ENCODE peak calls at places on chromosome 1, in nine cellular contexts. A is GM12891, O is ovary, R is prostate gland, Y is suprapubic skin, D is body of pancreas, K is heart left ventricle, E is IMR-90, I is testis. C is an unnamed sample.
A peak's percentile ranks its signal among the peaks of the same experiment; 100 is the strongest.

GRCh38 chr1:220879090-220879508 is at the start of gene HLX:
- DNase-seq in A (peak; percentile 53), O (peak; percentile 79), R (peak; percentile 39), Y (peak; percentile 94), D (peak; percentile 73), K (peak; percentile 95), E (peak; percentile 92), I (peak; percentile 85), C (peak; percentile 97)

GRCh38 chr1:192807221-192807967 is 1.4 kb upstream of the RGS2 start:
- DNase-seq in A (no peak), O (no peak), R (no peak), Y (no peak), D (no peak), K (no peak), E (peak; percentile 56), I (no peak), C (no peak)

GRCh38 chr1:22949807-22950462 is 22.7 kb downstream of the LACTBL1 start:
- DNase-seq in A (no peak), O (no peak), R (no peak), Y (no peak), D (no peak), K (no peak), E (peak; percentile 8), I (no peak), C (no peak)

GRCh38 chr1:5580926-5581325 is 411.3 kb downstream of the NPHP4 start:
- DNase-seq in A (no peak), O (no peak), R (no peak), Y (no peak), D (no peak), K (no peak), E (no peak), I (no peak), C (no peak)

GRCh38 chr1:147264158-147264768 is 21.8 kb downstream of the CHD1L start:
- DNase-seq in A (no peak), O (no peak), R (no peak), Y (no peak), D (no peak), K (no peak), E (peak; percentile 82), I (no peak), C (peak; percentile 14)

GRCh38 chr1:20574686-20575543 is 14.0 kb upstream of the CDA start:
- DNase-seq in A (peak; percentile 68), O (peak; percentile 18), R (peak; percentile 57), Y (no peak), D (peak; percentile 59), K (peak; percentile 91), E (peak; percentile 75), I (peak; percentile 72), C (peak; percentile 69)

GRCh38 chr1:23027352-23027907 is 8.2 kb downstream of the KDM1A start:
- DNase-seq in A (no peak), O (no peak), R (no peak), Y (no peak), D (no peak), K (no peak), E (no peak), I (no peak), C (no peak)

GRCh38 chr1:214401666-214402065 is 120.7 kb downstream of the SMYD2 start:
- DNase-seq in A (no peak), O (no peak), R (no peak), Y (no peak), D (no peak), K (no peak), E (no peak), I (no peak), C (no peak)

GRCh38 chr1:3061566-3061965 is 7.4 kb upstream of the PRDM16 start:
- DNase-seq in A (no peak), O (no peak), R (no peak), Y (peak; percentile 52), D (no peak), K (no peak), E (no peak), I (no peak), C (no peak)

GRCh38 chr1:202750024-202750423 is 39.8 kb upstream of the SYT2 start:
- DNase-seq in A (no peak), O (no peak), R (no peak), Y (no peak), D (no peak), K (no peak), E (no peak), I (no peak), C (no peak)

GRCh38 chr1:227300682-227301081 is 17.6 kb downstream of the CDC42BPA start:
- DNase-seq in A (no peak), O (no peak), R (no peak), Y (no peak), D (no peak), K (no peak), E (no peak), I (no peak), C (no peak)

GRCh38 chr1:226325178-226325577 is 16.2 kb upstream of the LIN9 start:
- DNase-seq in A (no peak), O (no peak), R (no peak), Y (no peak), D (no peak), K (no peak), E (no peak), I (no peak), C (peak; percentile 26)

GRCh38 chr1:48701445-48701844 is 75.2 kb downstream of the BEND5 start:
- DNase-seq in A (no peak), O (no peak), R (no peak), Y (no peak), D (no peak), K (no peak), E (no peak), I (no peak), C (no peak)

GRCh38 chr1:161021959-161022332 is 994 bp upstream of the F11R start:
- DNase-seq in A (no peak), O (no peak), R (no peak), Y (no peak), D (no peak), K (no peak), E (peak; percentile 33), I (no peak), C (no peak)

GRCh38 chr1:161019767-161020572 is 982 bp downstream of the F11R start:
- DNase-seq in A (no peak), O (no peak), R (peak; percentile 61), Y (no peak), D (no peak), K (no peak), E (no peak), I (no peak), C (no peak)

GRCh38 chr1:161018631-161018930 is 2.4 kb downstream of the F11R start:
- DNase-seq in A (no peak), O (no peak), R (no peak), Y (no peak), D (no peak), K (no peak), E (no peak), I (no peak), C (no peak)

GRCh38 chr1:161021168-161021958 is 411 bp upstream of the F11R start:
- DNase-seq in A (peak; percentile 95), O (peak; percentile 78), R (peak; percentile 99), Y (peak; percentile 92), D (peak; percentile 99), K (peak; percentile 77), E (peak; percentile 20), I (peak; percentile 92), C (peak; percentile 55)

DNA sequence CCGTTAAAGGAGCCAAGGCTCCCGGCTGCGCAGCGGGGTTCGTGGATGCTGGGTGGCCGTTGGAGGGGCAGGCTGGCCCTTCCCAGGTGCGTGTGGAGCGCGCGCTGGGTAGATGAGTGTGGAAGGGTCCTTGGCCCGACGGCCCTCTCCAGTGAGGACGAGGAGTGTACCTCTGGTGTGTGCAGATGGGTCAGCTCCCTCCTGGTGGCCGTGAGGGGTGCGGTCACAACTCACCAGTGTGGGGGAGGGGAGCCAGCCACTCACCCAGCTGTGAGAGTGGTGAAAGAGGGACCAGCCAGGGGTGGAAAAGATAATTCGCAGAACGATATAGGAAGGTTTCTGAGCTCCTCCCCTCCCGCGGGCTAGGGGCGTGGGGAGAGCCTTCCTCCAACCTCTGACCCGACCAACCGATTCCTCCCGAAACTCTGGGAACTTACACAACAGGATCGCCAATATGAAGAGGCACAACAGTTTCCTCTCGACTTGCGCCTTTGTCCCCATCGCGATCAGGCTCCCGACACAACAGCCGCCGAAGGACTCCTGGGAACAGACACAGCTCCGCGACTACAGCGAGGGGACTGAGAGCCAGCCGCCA is at the start of gene F11R:
- DNase-seq in A (no peak), O (peak; percentile 38), R (peak; percentile 45), Y (no peak), D (peak; percentile 69), K (peak; percentile 41), E (no peak), I (peak; percentile 42), C (no peak)
- TF ChIP-seq POLR2A in A (peak; percentile 50), O (no peak), R (peak; percentile 74), Y (peak; percentile 23), D (peak; percentile 93), K (peak; percentile 12), E (no peak), I (no peak), C (no peak)

GRCh38 chr1:39671433-39671792 is 494 bp downstream of the NT5C1A start:
- DNase-seq in A (no peak), O (peak; percentile 46), R (no peak), Y (no peak), D (peak; percentile 53), K (peak; percentile 77), E (no peak), I (peak; percentile 60), C (no peak)
- TF ChIP-seq POLR2A in A (no peak), O (no peak), R (no peak), Y (no peak), D (no peak), K (no peak), E (no peak), I (no peak), C (no peak)

GRCh38 chr1:51297401-51298321 is 32.7 kb downstream of the TTC39A start:
- DNase-seq in A (no peak), O (no peak), R (no peak), Y (peak; percentile 72), D (no peak), K (no peak), E (no peak), I (peak; percentile 50), C (no peak)
- TF ChIP-seq POLR2A in A (no peak), O (no peak), R (no peak), Y (no peak), D (no peak), K (no peak), E (no peak), I (no peak), C (no peak)

GRCh38 chr1:228488107-228488817 is 1.1 kb downstream of the RNF187 start:
- DNase-seq in A (no peak), O (no peak), R (no peak), Y (no peak), D (no peak), K (no peak), E (no peak), I (no peak), C (no peak)

GRCh38 chr1:228486596-228487335 is 416 bp upstream of the RNF187 start:
- DNase-seq in A (peak; percentile 66), O (peak; percentile 64), R (peak; percentile 36), Y (peak; percentile 88), D (peak; percentile 76), K (peak; percentile 83), E (peak; percentile 86), I (peak; percentile 90), C (peak; percentile 72)

GRCh38 chr1:228490120-228491078 is 3.2 kb downstream of the RNF187 start:
- DNase-seq in A (no peak), O (no peak), R (peak; percentile 19), Y (no peak), D (no peak), K (no peak), E (peak; percentile 53), I (no peak), C (no peak)

GRCh38 chr1:228487336-228488106 is at the start of gene RNF187:
- DNase-seq in A (peak; percentile 88), O (peak; percentile 87), R (peak; percentile 82), Y (peak; percentile 92), D (peak; percentile 87), K (peak; percentile 92), E (peak; percentile 18), I (no peak), C (peak; percentile 88)

GRCh38 chr1:228488818-228489674 is 1.9 kb downstream of the RNF187 start:
- DNase-seq in A (no peak), O (no peak), R (no peak), Y (no peak), D (no peak), K (no peak), E (no peak), I (no peak), C (no peak)
- TF ChIP-seq POLR2A in A (no peak), O (no peak), R (no peak), Y (no peak), D (no peak), K (no peak), E (no peak), I (no peak), C (no peak)